ENCODE peak calls at places on chromosomes 1 and 21, in eight cellular contexts. D, F, N, Q, X, K, E and P are unnamed samples.

GRCh38 chr1:214439352-214440119 is 111.9 kb downstream of the PTPN14 start:
- DNase-seq in D (no peak), F (peak), N (peak), Q (peak), X (peak), K (peak), E (no peak), P (no peak)

GRCh38 chr21:23574932-23575331 is 2032.3 kb downstream of the MRPL39 start:
- DNase-seq in D (no peak), F (no peak), N (no peak), Q (no peak), X (peak), K (no peak), E (no peak), P (no peak)

GRCh38 chr1:33397125-33397506 is 33.8 kb downstream of the PHC2 start:
- DNase-seq in D (no peak), F (no peak), N (no peak), Q (no peak), X (no peak), K (no peak), E (no peak), P (no peak)

GRCh38 chr1:49106438-49106837 is 329.7 kb upstream of the BEND5 start:
- DNase-seq in D (no peak), F (no peak), N (no peak), Q (no peak), X (no peak), K (no peak), E (no peak), P (no peak)

GRCh38 chr1:6416906-6417305 is 2.8 kb downstream of the HES2 start:
- DNase-seq in D (no peak), F (no peak), N (no peak), Q (no peak), X (no peak), K (no peak), E (no peak), P (no peak)

GRCh38 chr1:214581785-214582184 is 21.2 kb upstream of the CENPF start:
- DNase-seq in D (no peak), F (peak), N (peak), Q (peak), X (no peak), K (peak), E (peak), P (no peak)

GRCh38 chr1:145986551-145986950 is 9.8 kb downstream of the TXNIP start:
- DNase-seq in D (no peak), F (no peak), N (no peak), Q (no peak), X (no peak), K (no peak), E (no peak), P (no peak)

GRCh38 chr1:112322018-112322417 is 74.0 kb upstream of the CTTNBP2NL start:
- DNase-seq in D (no peak), F (no peak), N (no peak), Q (peak), X (no peak), K (no peak), E (no peak), P (no peak)

GRCh38 chr1:203283597-203283996 is 21.7 kb upstream of the BTG2 start:
- DNase-seq in D (no peak), F (no peak), N (no peak), Q (no peak), X (no peak), K (no peak), E (no peak), P (no peak)

GRCh38 chr1:68173283-68174172 is 58.8 kb downstream of the WLS start:
- DNase-seq in D (no peak), F (no peak), N (no peak), Q (peak), X (no peak), K (peak), E (peak), P (no peak)

GRCh38 chr1:155196103-155196892 is 11.4 kb downstream of the THBS3 start:
- DNase-seq in D (no peak), F (no peak), N (no peak), Q (no peak), X (peak), K (no peak), E (no peak), P (no peak)

GRCh38 chr1:107405241-107405640 is 264.4 kb downstream of the NTNG1 start:
- DNase-seq in D (no peak), F (no peak), N (no peak), Q (peak), X (no peak), K (peak), E (peak), P (no peak)

GRCh38 chr1:51073456-51073855 is 28.6 kb upstream of the C1orf185 start:
- DNase-seq in D (no peak), F (no peak), N (no peak), Q (peak), X (no peak), K (no peak), E (no peak), P (no peak)

GRCh38 chr1:32861904-32862698 is 8.6 kb downstream of the FNDC5 start:
- DNase-seq in D (no peak), F (no peak), N (no peak), Q (peak), X (no peak), K (no peak), E (no peak), P (no peak)

GRCh38 chr1:195376190-195376589 is 1232.0 kb downstream of the KCNT2 start:
- DNase-seq in D (no peak), F (no peak), N (no peak), Q (no peak), X (peak), K (peak), E (no peak), P (no peak)

GRCh38 chr1:152928671-152929070 is 18.3 kb upstream of the SPRR5 start:
- DNase-seq in D (no peak), F (no peak), N (no peak), Q (no peak), X (no peak), K (no peak), E (no peak), P (no peak)

GRCh38 chr1:159448181-159448580 is 8.7 kb downstream of the OR10J1 start:
- DNase-seq in D (no peak), F (no peak), N (no peak), Q (no peak), X (no peak), K (no peak), E (no peak), P (no peak)

GRCh38 chr1:206685749-206686485 is 1.2 kb downstream of the MAPKAPK2 start:
- DNase-seq in D (no peak), F (peak), N (peak), Q (peak), X (peak), K (peak), E (no peak), P (peak)

GRCh38 chr1:220775238-220775853 is 11.4 kb upstream of the MTARC1 start:
- DNase-seq in D (no peak), F (peak), N (peak), Q (peak), X (peak), K (peak), E (no peak), P (no peak)

GRCh38 chr1:110746644-110747259 is 72.0 kb upstream of the KCNA3 start:
- DNase-seq in D (no peak), F (peak), N (peak), Q (peak), X (peak), K (peak), E (peak), P (no peak)

GRCh38 chr1:43329995-43330751 is 7.4 kb upstream of the MPL start:
- DNase-seq in D (peak), F (peak), N (peak), Q (peak), X (peak), K (peak), E (no peak), P (peak)

GRCh38 chr1:183214021-183214970 is 28.2 kb downstream of the LAMC2 start:
- DNase-seq in D (no peak), F (no peak), N (no peak), Q (no peak), X (no peak), K (no peak), E (no peak), P (no peak)

GRCh38 chr1:96541491-96541890 is 180.1 kb upstream of the PTBP2 start:
- DNase-seq in D (no peak), F (no peak), N (no peak), Q (no peak), X (no peak), K (no peak), E (no peak), P (no peak)

GRCh38 chr1:17520041-17520440 is 19.5 kb upstream of the ARHGEF10L start:
- DNase-seq in D (no peak), F (peak), N (peak), Q (no peak), X (no peak), K (no peak), E (no peak), P (peak)

GRCh38 chr1:225608014-225608796 is 44.7 kb downstream of the ENAH start:
- DNase-seq in D (no peak), F (no peak), N (no peak), Q (no peak), X (peak), K (no peak), E (no peak), P (no peak)

GRCh38 chr1:175373786-175374623 is 181.4 kb upstream of the KIAA0040 start:
- DNase-seq in D (no peak), F (peak), N (peak), Q (peak), X (peak), K (peak), E (no peak), P (no peak)

GRCh38 chr1:42348498-42348897 is 13.5 kb upstream of the FOXJ3 start:
- DNase-seq in D (no peak), F (no peak), N (no peak), Q (no peak), X (peak), K (no peak), E (no peak), P (no peak)

GRCh38 chr1:11729498-11730428 is 6.2 kb upstream of the AGTRAP start:
- DNase-seq in D (no peak), F (no peak), N (no peak), Q (peak), X (no peak), K (no peak), E (no peak), P (no peak)

GRCh38 chr1:58325797-58326196 is 220.7 kb downstream of the OMA1 start:
- DNase-seq in D (no peak), F (no peak), N (no peak), Q (no peak), X (peak), K (no peak), E (no peak), P (no peak)

GRCh38 chr1:219876798-219877209 is 51.6 kb downstream of the SLC30A10 start:
- DNase-seq in D (no peak), F (no peak), N (peak), Q (no peak), X (peak), K (peak), E (no peak), P (no peak)

GRCh38 chr1:55447488-55447887 is 232.3 kb upstream of the USP24 start:
- DNase-seq in D (no peak), F (no peak), N (no peak), Q (no peak), X (no peak), K (peak), E (no peak), P (no peak)

GRCh38 chr21:35019631-35020032 is 29.5 kb downstream of the RUNX1 start:
- DNase-seq in D (no peak), F (no peak), N (peak), Q (no peak), X (no peak), K (no peak), E (no peak), P (no peak)

GRCh38 chr1:65090406-65090805 is 57.6 kb upstream of the AK4 start:
- DNase-seq in D (no peak), F (no peak), N (peak), Q (no peak), X (no peak), K (no peak), E (no peak), P (no peak)

GRCh38 chr1:58397187-58397820 is 149.2 kb downstream of the OMA1 start:
- DNase-seq in D (no peak), F (no peak), N (no peak), Q (no peak), X (no peak), K (peak), E (no peak), P (no peak)

GRCh38 chr1:162691999-162692575 is 59.8 kb downstream of the DDR2 start:
- DNase-seq in D (no peak), F (no peak), N (no peak), Q (no peak), X (no peak), K (no peak), E (no peak), P (no peak)

GRCh38 chr1:87367549-87367948 is 38.9 kb downstream of the LMO4 start:
- DNase-seq in D (no peak), F (no peak), N (no peak), Q (no peak), X (no peak), K (no peak), E (no peak), P (no peak)

GRCh38 chr1:66607458-66607857 is 73.5 kb downstream of the SGIP1 start:
- DNase-seq in D (no peak), F (no peak), N (no peak), Q (no peak), X (peak), K (no peak), E (no peak), P (no peak)
- TF ChIP-seq CTCF in D (no peak), F (no peak), N (no peak), Q (peak), X (peak), K (peak), E (no peak), P (peak)

GRCh38 chr1:40078512-40079333 is 18.3 kb downstream of the PPT1 start:
- DNase-seq in D (no peak), F (peak), N (peak), Q (peak), X (peak), K (peak), E (peak), P (no peak)
- TF ChIP-seq CTCF in D (no peak), F (peak), N (peak), Q (peak), X (peak), K (peak), E (peak), P (peak)

GRCh38 chr1:151192047-151192446 is 2.0 kb upstream of the VPS72 start:
- DNase-seq in D (no peak), F (no peak), N (no peak), Q (no peak), X (no peak), K (no peak), E (no peak), P (no peak)

GRCh38 chr1:151193304-151193703 is 3.3 kb upstream of the VPS72 start:
- DNase-seq in D (no peak), F (no peak), N (no peak), Q (no peak), X (no peak), K (no peak), E (no peak), P (no peak)

GRCh38 chr1:151187205-151187604 is 2.8 kb downstream of the VPS72 start:
- DNase-seq in D (no peak), F (no peak), N (no peak), Q (no peak), X (no peak), K (no peak), E (no peak), P (no peak)

GRCh38 chr1:151193856-151194255 is 3.9 kb upstream of the VPS72 start:
- DNase-seq in D (no peak), F (no peak), N (no peak), Q (no peak), X (no peak), K (no peak), E (no peak), P (no peak)

DNA sequence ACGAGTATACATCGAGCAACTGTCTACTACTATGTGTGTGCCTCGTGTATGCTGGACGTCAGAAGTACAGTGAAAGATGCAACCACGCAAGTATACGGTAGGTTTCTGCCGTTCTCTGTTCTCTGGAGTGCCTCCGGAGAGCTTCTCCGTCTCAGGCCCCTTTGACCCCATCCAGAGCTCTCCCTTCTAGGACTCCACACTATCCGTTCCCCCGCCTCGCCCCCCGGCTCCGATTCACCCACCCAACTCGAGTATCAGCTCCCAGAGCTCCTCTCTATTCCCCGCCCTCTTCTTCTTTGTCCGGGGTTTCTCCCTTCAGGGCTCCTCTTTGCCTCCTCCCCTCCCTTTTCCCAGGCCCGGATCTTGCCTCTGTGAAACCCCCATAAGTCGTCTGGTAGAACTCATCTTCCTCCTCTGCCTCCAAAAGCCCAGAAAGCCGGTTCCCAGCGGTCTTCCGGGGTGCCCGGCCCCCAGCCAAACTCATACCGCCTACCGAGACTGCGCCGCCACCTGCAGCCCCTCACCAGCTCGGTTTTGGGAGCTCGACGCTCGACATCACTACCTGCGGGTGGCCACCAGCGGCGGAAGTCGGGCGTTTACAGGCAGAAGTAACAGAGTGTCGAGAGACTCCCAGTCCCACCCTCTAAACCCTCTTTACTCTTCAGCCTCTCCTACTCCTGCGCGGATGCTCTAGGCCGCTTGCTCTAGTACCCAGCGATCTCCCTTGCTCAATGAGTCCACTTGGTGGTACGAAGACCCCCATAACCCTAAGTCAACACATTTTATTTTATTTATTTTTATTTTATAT is at the start of gene VPS72:
- DNase-seq in D (peak), F (peak), N (peak), Q (peak), X (peak), K (peak), E (peak), P (peak)
- TF ChIP-seq CTCF in D (no peak), F (no peak), N (no peak), Q (no peak), X (no peak), K (peak), E (no peak), P (peak)

DNA sequence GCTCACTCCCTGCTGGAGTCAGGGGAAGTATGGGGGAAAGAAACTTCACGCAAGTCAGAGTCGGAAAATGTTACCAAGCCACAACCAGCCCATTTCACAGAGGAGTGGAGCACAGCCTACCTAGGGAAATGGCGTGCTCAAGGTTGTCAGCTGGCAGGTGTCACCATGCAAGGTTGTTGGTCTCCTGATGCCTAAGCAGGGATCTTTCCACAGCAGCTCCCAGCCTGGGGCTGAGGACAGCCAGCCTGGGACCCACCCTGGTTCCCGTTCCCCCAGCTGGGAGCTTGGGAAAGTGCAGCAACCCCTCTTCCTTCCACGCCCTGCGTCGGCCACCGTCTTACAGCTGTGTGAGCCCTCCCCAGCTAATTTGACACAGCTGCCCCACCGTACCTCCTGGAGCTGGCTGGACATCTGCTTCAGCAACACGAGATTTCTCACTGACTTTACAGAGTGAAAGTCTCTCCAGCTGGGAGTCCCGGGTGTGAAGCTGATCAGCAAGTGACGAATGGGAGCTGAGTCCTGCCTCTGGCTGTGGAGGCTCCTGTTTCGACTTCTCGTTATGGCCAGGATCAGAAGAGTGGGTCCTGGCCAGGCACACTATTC is 224.6 kb upstream of the RAB4A start:
- DNase-seq in D (no peak), F (no peak), N (no peak), Q (no peak), X (no peak), K (no peak), E (no peak), P (no peak)
- TF ChIP-seq CTCF in D (no peak), F (no peak), N (no peak), Q (no peak), X (no peak), K (no peak), E (no peak), P (no peak)

GRCh38 chr1:23528245-23528978 is 2.6 kb downstream of the E2F2 start:
- DNase-seq in D (peak), F (peak), N (peak), Q (peak), X (no peak), K (peak), E (no peak), P (peak)
- TF ChIP-seq CTCF in D (no peak), F (no peak), N (no peak), Q (no peak), X (no peak), K (no peak), E (no peak), P (no peak)